ENCODE peak calls at places on chromosomes 6 and 20, in six cellular contexts. B is Peyer's patch; T is heart right ventricle; N is hepatocyte; O is lower lobe of right lung; E is CD8-positive, alpha-beta T cell. U is an unnamed sample. For H3K4me1, the result is how much of the 10 kb centered on the place peaks cover.

GRCh38 chr20:46031701-46032254 is 2.8 kb downstream of the SLC12A5 start:
- DNase-seq in N (no peak), E (no peak), O (no peak), B (no peak), T (no peak), U (peak)

GRCh38 chr6:9862603-9863167 is 552.2 kb downstream of the TFAP2A start:
- DNase-seq in N (no peak), O (no peak), E (no peak), B (no peak), T (no peak), U (no peak)

GRCh38 chr6:113693866-113694265 is 163.3 kb upstream of the MARCKS start:
- DNase-seq in O (no peak), B (no peak), E (no peak), N (no peak), T (no peak), U (no peak)

GRCh38 chr20:34824861-34825529 is 456 bp downstream of the NCOA6 start:
- DNase-seq in T (peak), E (peak), N (peak), O (peak), B (peak), U (peak)

GRCh38 chr6:157124855-157125254 is 198.5 kb downstream of the TMEM242 start:
- DNase-seq in B (no peak), O (no peak), N (no peak), T (no peak), E (no peak), U (no peak)

GRCh38 chr6:25175656-25176055 is 103.5 kb upstream of the CARMIL1 start:
- DNase-seq in B (no peak), T (no peak), E (no peak), N (no peak), O (no peak), U (no peak)

GRCh38 chr6:90026216-90026615 is 131.9 kb downstream of the GJA10 start:
- DNase-seq in E (no peak), T (no peak), N (no peak), O (no peak), B (no peak), U (no peak)

GRCh38 chr6:138509371-138509770 is 10.1 kb upstream of the NHSL1 start:
- DNase-seq in E (peak), N (peak), O (no peak), T (peak), B (peak), U (peak)

GRCh38 chr6:109579361-109579760 is 96.3 kb upstream of the ZBTB24 start:
- DNase-seq in N (no peak), E (no peak), B (no peak), O (no peak), T (no peak), U (peak)

GRCh38 chr6:116287668-116288282 is 8.0 kb upstream of the TSPYL1 start:
- DNase-seq in O (no peak), E (no peak), B (no peak), N (peak), T (no peak), U (peak)

GRCh38 chr6:15384901-15385300 is 139.0 kb downstream of the JARID2 start:
- DNase-seq in B (no peak), T (no peak), N (no peak), E (no peak), O (no peak), U (peak)

GRCh38 chr6:91117550-91117949 is 530.7 kb upstream of the MAP3K7 start:
- DNase-seq in O (no peak), E (no peak), T (no peak), B (no peak), N (no peak), U (no peak)

DNA sequence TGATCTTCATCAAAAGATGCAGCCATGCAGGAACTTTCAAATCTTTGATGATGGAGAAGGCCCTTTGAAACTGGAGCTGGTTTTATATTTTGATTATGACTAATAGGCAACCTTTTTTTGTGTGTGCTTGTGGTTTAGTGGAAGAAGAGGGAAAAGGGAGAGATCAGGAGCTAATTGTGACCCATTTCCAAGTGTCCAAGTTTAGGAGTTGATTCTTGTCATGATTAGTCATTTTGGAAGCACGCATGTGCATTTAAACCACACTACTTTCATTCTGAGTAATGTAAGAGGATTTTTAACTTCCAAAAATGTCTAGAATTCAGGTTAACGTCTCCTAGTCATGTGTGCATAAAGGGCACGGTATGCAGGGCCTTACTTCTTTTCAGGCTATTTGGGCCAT is 3.5 kb downstream of the FOXO3 start:
- DNase-seq in T (no peak), N (no peak), B (no peak), O (no peak), E (no peak), U (no peak)
- H3K4me1 ChIP-seq in T (half or more), N (under half), B (under half), O (half or more), E (under half), U (under half)

GRCh38 chr6:30556006-30556713 is at the start of gene GNL1:
- DNase-seq in T (peak), B (peak), O (peak), E (peak), N (peak), U (peak)
- TF ChIP-seq CTCF in T (no peak), B (peak), O (peak), E (no peak), N (no peak), U (no peak)

DNA sequence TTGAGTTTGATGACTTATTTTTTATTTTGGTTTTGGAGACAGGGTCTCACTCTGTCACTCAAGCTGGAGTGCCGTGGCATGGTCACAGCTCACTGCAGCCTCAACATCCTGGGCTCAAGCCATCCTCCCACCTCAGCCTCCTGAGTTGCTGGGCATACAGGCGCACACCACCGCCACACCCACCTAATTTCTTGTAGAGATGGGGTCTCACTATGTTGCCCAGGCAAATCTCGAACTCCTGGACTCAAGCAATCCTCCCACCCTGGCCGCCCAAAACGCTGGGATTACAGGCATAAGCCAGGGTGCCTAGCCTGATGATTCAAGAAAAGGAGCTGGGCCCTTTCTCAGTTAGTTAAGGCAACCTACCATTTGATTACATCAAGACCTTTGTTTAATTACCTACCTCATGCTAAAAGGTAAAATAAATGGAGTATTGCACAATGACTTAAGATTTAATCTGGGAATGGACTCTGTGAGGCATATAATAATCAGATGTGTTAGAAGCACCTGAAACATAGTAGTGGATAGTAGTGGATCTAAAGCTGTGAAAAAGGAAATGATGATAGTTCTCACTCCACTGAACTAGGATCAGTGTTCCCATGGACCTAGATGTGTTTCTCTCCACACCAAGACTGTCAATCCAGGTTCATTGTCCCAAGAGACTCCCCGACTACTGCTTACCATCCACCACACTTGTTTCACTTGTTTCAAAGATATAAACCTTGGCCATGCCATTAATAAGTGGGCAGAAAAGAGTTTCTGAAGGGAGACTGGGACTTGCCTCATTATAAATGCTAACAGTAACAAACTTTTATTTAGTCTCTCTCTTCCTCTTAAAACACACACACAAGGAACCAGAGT is 2.1 kb downstream of the TNFRSF21 start:
- DNase-seq in B (no peak), E (no peak), T (no peak), N (no peak), O (no peak), U (no peak)
- H3K4me3 ChIP-seq in B (peak), E (no peak), T (peak), N (peak), O (peak), U (peak)

DNA sequence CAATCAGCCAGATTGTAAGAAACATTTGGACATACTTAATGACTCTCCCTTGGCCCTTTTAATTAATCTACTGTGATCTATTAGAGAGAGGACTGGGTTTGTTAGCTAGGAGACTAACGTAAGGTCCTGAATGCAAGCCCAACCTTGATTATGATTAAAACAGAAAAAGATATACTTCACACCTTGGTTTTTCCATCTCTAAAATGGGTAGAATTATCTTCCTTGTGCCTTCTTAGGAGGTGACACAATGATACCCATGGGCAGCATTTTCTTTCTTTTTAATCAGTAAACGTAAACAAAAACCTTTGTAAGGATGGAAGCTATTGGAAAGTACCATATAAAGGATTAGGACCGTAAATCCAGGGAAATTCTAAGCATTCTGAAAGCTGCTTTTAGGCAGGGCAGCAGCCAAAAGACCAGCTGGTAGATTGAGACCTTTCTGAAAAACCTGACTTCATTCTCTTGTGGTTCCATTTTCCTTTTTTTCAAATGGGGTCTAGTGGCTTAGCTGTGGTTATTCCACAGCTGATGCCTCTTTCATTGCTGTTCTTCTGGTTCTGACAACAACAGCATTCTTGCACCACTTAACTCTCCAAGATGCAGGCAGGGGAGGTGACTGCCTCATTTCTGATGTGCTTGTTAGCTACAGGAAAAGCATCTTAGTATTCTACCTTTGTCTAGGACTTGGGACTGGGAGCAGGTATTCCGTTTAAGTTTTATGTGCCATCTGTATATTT is 27.4 kb downstream of the RREB1 start:
- DNase-seq in N (no peak), B (no peak), T (no peak), O (no peak), E (no peak), U (no peak)
- H3K4me1 ChIP-seq in N (under half), B (under half), T (half or more), O (half or more), E (half or more), U (under half)

DNA sequence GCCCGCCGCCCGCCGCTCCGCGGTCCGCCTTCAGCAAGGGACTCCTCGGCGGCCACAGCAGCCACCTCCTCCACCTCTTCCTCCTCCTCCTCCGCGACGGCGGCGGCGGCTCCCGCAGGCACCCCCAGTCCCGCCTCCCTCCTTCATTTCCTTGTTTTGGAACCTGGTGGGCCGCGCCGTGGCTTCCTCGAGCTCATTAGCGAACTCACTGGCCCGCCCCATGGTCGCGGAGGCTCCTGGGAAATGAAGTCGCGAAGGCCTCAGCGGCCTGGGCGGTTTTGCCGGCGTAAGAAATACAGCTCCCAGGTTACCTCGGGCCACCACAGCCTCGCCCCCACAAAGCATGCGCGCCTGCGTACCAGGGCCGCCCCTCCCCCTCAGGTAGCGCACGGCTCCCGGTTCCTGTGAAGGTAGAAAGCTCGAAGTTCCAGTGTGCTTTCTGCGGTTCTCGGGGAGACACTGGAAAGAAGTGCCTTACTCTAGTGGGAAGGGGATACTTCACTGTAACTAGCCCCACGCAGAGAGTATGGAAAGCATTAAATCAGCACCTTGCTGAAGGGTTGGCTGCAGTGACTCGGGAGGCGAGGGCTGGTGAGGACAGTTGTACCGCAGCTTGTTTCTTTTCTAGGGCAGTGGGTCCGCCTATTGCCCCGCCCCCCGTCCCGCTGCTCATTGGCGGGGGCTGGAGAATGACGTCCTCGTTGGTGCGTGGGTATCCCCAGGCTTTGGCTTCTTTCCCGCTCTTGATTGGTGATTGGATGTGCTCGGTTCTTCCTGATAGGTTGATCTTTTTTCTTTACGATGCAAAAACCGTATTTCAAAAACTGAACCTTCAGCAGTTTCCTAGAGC is at the start of gene CDK19:
- DNase-seq in E (peak), B (peak), T (peak), O (peak), N (peak), U (peak)
- TF ChIP-seq CTCF in E (no peak), B (peak), T (no peak), O (no peak), N (no peak), U (no peak)

DNA sequence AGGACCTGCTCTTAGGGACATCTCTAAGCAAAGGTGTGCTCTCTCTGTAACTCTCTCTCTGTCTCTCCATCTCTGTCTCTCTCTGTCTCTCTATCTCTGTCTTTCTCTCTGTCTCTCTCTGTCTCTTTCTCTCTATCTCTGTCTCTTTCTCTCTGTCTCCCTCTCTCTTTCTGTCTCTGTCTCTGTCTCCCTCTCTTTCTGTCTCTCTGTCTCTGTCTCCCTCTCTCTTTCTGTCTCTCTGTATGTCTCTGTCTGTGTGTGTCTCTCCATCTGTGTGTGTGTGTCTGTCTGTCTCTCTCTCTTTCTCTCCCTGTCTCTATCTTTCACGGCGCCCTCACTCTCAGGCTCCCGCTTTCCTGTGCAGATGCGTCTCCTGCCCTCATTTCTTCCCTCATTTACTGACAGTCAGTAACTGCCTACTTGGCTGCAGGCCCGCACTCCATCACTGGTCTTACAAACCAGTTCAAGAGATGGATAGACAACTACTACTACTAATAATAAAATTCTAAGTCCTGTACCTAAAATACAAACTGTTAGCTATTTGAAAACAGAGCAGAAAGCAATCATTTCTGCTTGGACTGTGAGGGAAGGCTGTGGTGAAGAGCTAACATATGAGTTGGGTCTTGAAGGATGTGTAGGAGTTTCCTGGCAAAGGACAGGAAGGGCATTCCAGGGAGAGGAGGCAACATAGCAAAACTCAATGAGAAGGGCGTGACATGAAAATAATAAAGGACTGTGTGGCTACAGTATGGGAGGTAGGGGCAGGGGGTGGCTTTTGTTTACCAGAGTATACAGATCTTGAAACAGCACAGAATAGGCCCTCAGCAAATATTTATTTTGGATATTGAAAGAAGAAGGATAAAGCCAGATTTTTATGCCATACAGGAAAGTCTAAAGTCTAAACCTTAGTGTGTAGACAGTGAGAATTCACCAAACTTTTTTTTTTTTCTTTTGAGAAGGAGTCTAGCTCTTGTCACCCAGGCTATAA is 67.8 kb upstream of the TAB2 start:
- DNase-seq in B (no peak), N (no peak), E (no peak), T (no peak), O (no peak), U (no peak)
- H3K4me3 ChIP-seq in B (no peak), N (no peak), E (no peak), T (no peak), O (no peak), U (no peak)

DNA sequence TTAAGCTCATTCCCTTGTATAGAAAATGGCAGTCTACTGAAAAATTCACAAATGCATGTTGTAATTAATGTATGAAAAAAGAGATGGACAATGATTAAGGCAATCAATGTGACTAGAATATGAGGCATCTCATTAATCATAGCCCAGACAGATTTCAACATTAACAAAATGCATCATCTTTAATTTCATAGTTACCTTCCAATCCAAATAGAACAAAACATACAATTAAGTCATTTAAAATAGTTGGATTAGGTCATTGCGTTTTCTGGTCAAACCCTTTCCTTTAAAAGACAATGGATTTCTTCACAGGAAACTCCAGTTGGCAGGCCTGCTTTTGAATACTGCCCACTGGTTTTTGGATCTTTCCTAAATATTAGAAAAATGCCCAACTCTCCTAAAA is 203.9 kb downstream of the HAO1 start:
- DNase-seq in E (no peak), B (no peak), T (no peak), N (no peak), O (no peak), U (no peak)
- H3K4me1 ChIP-seq in E (under half), B (under half), T (under half), N (under half), O (under half), U (under half)

DNA sequence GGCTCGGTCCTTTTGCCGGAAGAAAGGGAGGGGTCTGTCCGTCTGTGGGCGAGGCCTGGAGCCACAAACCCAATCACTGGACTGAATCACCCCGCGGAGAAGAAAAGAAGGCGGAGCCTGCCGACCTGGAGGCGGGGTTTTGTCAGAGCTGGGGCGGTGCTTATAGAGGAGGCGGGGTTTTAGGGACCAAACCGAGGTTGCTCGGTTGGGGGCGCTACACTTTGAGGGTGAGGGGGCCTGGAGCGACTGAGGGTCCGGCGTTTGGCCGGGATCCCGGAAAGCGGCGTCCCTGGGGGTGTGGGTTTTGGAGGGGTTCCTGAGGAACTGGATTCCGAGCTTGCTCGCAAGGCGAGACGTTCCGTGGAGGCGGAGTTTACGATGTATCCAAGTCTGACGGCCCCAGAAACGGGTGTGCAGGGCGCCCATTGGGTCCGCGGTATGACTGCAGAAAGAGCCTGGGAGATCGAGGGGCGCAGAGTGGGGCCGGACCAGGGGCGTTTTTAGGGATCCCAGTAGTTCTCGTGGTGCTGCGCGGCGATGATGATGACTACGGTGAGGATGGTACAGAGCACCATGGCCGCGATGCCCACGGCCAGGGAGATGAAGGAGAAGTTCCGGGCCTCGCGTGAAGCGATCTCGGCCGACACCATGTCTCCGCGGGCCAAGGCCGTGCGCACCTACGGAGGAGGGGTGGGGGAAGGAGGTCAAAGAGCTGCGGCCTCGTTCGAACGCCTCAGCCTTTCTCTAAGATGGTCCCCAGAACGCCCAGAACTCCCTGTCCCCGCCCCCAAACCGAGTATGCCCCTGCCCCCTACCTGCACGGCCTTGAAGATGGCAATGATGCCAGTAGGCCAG is 2.8 kb downstream of the PRRT1 start:
- DNase-seq in T (peak), E (peak), B (peak), O (peak), N (peak), U (no peak)
- TF ChIP-seq CTCF in T (no peak), E (peak), B (peak), O (peak), N (peak), U (no peak)

DNA sequence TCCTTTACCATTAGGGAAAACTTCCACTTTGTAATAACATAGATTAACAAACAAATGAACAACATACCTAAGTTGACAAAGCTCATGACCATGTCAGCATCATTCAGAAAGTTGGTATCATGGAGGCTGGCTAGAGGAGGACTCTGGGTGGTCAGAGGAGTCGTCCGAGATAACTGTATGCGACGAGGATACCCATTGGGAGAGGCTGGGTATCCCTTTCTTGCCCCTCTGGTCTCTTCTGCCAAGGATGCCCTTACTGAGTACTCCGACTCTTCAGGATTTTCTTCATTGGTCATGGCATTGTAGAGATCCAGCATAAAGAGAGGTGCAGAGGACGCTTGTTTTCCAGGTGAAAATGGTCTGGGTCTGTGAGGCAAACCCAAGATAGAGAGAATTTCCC is 1.1 kb downstream of the BMP5 start:
- DNase-seq in T (no peak), B (no peak), N (peak), E (no peak), O (no peak), U (no peak)
- H3K4me3 ChIP-seq in T (peak), B (peak), N (peak), E (no peak), O (peak), U (no peak)

GRCh38 chr6:33686225-33686742 is 25.2 kb downstream of the UQCC2 start:
- DNase-seq in T (no peak), E (no peak), N (no peak), O (no peak), B (no peak), U (no peak)
- H3K4me1 ChIP-seq in T (under half), E (under half), N (under half), O (under half), B (under half), U (under half)